ENCODE peak calls at places on chromosomes 2 and 18, in four cellular contexts. S is H4, C is LoVo, Y is SJCRH30. J is an unnamed sample.

GRCh38 chr18:63617049-63617995 is 26.7 kb downstream of the SERPINB4 start:
- DNase-seq in S (no peak), C (no peak), Y (no peak), J (no peak)

GRCh38 chr2:222837643-222838056 is 23.2 kb upstream of the ACSL3 start:
- DNase-seq in S (no peak), C (peak), Y (no peak), J (peak)

GRCh38 chr18:26215247-26215970 is 10.8 kb upstream of the TAF4B start:
- DNase-seq in S (no peak), C (no peak), Y (no peak), J (no peak)

GRCh38 chr18:8121942-8122480 is 487.2 kb upstream of the RAB12 start:
- DNase-seq in S (no peak), C (no peak), Y (no peak), J (no peak)

GRCh38 chr18:58859935-58860334 is 4.7 kb upstream of the ZNF532 start:
- DNase-seq in S (no peak), C (no peak), Y (no peak), J (no peak)

GRCh38 chr2:102301867-102302362 is 9.4 kb upstream of the IL1RL1 start:
- DNase-seq in S (no peak), C (no peak), Y (peak), J (no peak)

GRCh38 chr2:48940606-48941005 is 185.1 kb upstream of the LHCGR start:
- DNase-seq in S (no peak), C (no peak), Y (peak), J (no peak)

GRCh38 chr2:46852124-46852523 is 63.5 kb downstream of the MCFD2 start:
- DNase-seq in S (no peak), C (no peak), Y (no peak), J (no peak)

GRCh38 chr2:145258903-145259579 is 739.1 kb upstream of the ZEB2 start:
- DNase-seq in S (peak), C (no peak), Y (peak), J (no peak)

GRCh38 chr2:231683292-231683898 is 24.9 kb upstream of the PTMA start:
- DNase-seq in S (no peak), C (no peak), Y (no peak), J (no peak)

GRCh38 chr18:37778417-37779165 is 213.0 kb upstream of the CELF4 start:
- DNase-seq in S (peak), C (peak), Y (peak), J (peak)

GRCh38 chr18:49898421-49898820 is 85.1 kb upstream of the ACAA2 start:
- DNase-seq in S (peak), C (peak), Y (peak), J (peak)

GRCh38 chr2:5242751-5243150 is 449.4 kb upstream of the SOX11 start:
- DNase-seq in S (no peak), C (no peak), Y (no peak), J (no peak)

J was measured in HepG2.